ENCODE peak calls at places on chromosome 7, in nine cellular contexts. One of them, this sample, is unnamed.

GRCh38 chr7:97187067-97187466 is 69.6 kb downstream of the SDHAF3 start:
- DNase-seq in HCT116: no peak
- DNase-seq in skeletal muscle cell: peak
- DNase-seq in ovary: no peak
- DNase-seq in mammary epithelial cell: peak
- DNase-seq in A549: no peak
- DNase-seq in GM12864: no peak
- DNase-seq in adrenal gland: peak
- DNase-seq in WERI-Rb-1: peak
- DNase-seq in this sample: peak

GRCh38 chr7:136064627-136065237 is 87.6 kb upstream of the MTPN start:
- DNase-seq in HCT116: no peak
- DNase-seq in skeletal muscle cell: no peak
- DNase-seq in ovary: no peak
- DNase-seq in mammary epithelial cell: no peak
- DNase-seq in A549: no peak
- DNase-seq in GM12864: no peak
- DNase-seq in adrenal gland: no peak
- DNase-seq in WERI-Rb-1: no peak
- DNase-seq in this sample: no peak

GRCh38 chr7:2051708-2052656 is 180.8 kb downstream of the MAD1L1 start:
- DNase-seq in HCT116: no peak
- DNase-seq in skeletal muscle cell: no peak
- DNase-seq in ovary: no peak
- DNase-seq in mammary epithelial cell: no peak
- DNase-seq in A549: no peak
- DNase-seq in GM12864: no peak
- DNase-seq in adrenal gland: no peak
- DNase-seq in WERI-Rb-1: peak
- DNase-seq in this sample: no peak

GRCh38 chr7:112076309-112076708 is 129.9 kb downstream of the DOCK4 start:
- DNase-seq in HCT116: no peak
- DNase-seq in skeletal muscle cell: no peak
- DNase-seq in ovary: no peak
- DNase-seq in mammary epithelial cell: no peak
- DNase-seq in A549: no peak
- DNase-seq in GM12864: no peak
- DNase-seq in adrenal gland: no peak
- DNase-seq in WERI-Rb-1: no peak
- DNase-seq in this sample: no peak

GRCh38 chr7:33423646-33424020 is 294.3 kb downstream of the BBS9 start:
- DNase-seq in HCT116: peak
- DNase-seq in skeletal muscle cell: no peak
- DNase-seq in ovary: no peak
- DNase-seq in mammary epithelial cell: no peak
- DNase-seq in A549: peak
- DNase-seq in GM12864: peak
- DNase-seq in adrenal gland: no peak
- DNase-seq in WERI-Rb-1: peak
- DNase-seq in this sample: peak

GRCh38 chr7:157984914-157985163 is 602.8 kb downstream of the PTPRN2 start:
- DNase-seq in HCT116: no peak
- DNase-seq in skeletal muscle cell: no peak
- DNase-seq in ovary: no peak
- DNase-seq in mammary epithelial cell: no peak
- DNase-seq in A549: no peak
- DNase-seq in GM12864: no peak
- DNase-seq in adrenal gland: no peak
- DNase-seq in WERI-Rb-1: no peak
- DNase-seq in this sample: no peak

GRCh38 chr7:7934945-7935344 is 33.7 kb upstream of the GLCCI1 start:
- DNase-seq in HCT116: no peak
- DNase-seq in skeletal muscle cell: no peak
- DNase-seq in ovary: no peak
- DNase-seq in mammary epithelial cell: no peak
- DNase-seq in A549: no peak
- DNase-seq in GM12864: no peak
- DNase-seq in adrenal gland: no peak
- DNase-seq in WERI-Rb-1: no peak
- DNase-seq in this sample: no peak

GRCh38 chr7:41524861-41525260 is 178.0 kb downstream of the INHBA start:
- DNase-seq in HCT116: no peak
- DNase-seq in skeletal muscle cell: no peak
- DNase-seq in ovary: no peak
- DNase-seq in mammary epithelial cell: no peak
- DNase-seq in A549: no peak
- DNase-seq in GM12864: no peak
- DNase-seq in adrenal gland: no peak
- DNase-seq in WERI-Rb-1: no peak
- DNase-seq in this sample: no peak

DNA sequence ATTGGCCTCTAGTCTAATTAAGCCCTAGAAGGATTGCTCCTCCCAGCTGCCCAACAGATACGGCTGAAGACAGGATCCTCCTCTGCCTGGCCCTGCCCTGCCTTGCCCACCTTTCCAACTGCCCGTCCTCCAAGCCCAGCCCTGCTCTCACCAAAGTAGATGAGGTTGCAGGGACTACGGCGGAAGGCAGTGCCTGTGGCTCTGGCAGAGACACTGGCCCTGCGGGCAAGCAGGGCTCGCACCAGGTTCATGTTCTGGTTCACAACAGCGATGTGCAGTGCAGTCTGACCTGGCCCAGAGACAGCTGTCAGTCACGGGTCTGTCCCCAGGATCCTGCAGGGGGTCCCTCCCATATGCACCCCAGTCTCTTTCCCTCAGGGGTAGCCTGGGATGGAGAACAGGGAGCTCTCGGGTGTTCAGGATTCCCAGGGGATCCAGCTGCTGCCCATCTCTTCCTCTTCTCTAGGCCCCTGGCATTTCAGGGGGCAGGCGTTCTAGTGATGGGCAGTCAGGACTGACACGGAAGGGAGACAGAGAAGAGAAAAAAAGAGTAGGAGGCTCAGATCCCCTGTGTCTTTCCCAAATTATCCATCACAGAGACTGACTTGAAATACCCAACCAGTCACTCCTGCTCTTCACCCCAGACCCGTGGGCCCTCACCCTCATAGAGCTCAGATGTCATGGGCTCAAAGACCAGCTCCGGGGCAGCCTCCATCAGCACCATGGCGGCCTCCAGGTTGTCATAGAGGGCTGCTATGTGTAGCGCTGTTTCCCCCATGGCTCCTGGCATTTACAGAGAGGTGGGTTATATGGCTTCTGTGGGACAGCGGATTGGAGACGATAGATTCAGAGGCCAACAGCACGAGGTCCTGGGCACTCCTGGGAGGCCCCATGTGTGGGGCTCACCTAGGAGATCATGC is 8.3 kb downstream of the TRPV6 start:
- DNase-seq in HCT116: no peak
- DNase-seq in skeletal muscle cell: no peak
- DNase-seq in ovary: no peak
- DNase-seq in mammary epithelial cell: no peak
- DNase-seq in A549: no peak
- DNase-seq in GM12864: no peak
- DNase-seq in adrenal gland: no peak
- DNase-seq in WERI-Rb-1: no peak
- DNase-seq in this sample: no peak
- H3K4me3 ChIP-seq in HCT116: no peak
- H3K4me3 ChIP-seq in skeletal muscle cell: no peak
- H3K4me3 ChIP-seq in ovary: no peak
- H3K4me3 ChIP-seq in mammary epithelial cell: no peak
- H3K4me3 ChIP-seq in A549: no peak
- H3K4me3 ChIP-seq in GM12864: no peak
- H3K4me3 ChIP-seq in adrenal gland: no peak
- H3K4me3 ChIP-seq in WERI-Rb-1: no peak
- H3K4me3 ChIP-seq in this sample: no peak

DNA sequence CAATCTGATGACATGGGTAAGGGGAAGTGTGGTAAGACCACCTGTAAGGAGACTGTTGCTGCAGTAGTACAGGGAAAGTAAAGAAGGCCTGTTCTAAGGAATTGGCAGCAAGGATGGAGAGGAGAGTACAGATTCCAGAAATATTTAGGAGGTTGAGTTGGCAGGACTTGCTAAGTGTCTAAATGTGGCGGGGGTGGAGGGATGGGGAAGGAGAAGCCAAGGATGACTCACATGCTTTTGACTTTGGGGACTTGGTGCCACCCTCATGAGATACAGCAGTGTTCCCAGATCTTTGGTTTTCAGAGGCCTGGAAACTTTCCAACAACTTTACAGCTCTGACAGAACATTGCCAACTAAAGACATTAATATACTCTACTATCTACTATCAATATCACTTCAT is 45.4 kb downstream of the CDK6 start:
- DNase-seq in HCT116: no peak
- DNase-seq in skeletal muscle cell: no peak
- DNase-seq in ovary: no peak
- DNase-seq in mammary epithelial cell: peak
- DNase-seq in A549: no peak
- DNase-seq in GM12864: no peak
- DNase-seq in adrenal gland: peak
- DNase-seq in WERI-Rb-1: no peak
- DNase-seq in this sample: no peak
- H3K4me3 ChIP-seq in HCT116: no peak
- H3K4me3 ChIP-seq in skeletal muscle cell: no peak
- H3K4me3 ChIP-seq in ovary: no peak
- H3K4me3 ChIP-seq in mammary epithelial cell: no peak
- H3K4me3 ChIP-seq in A549: no peak
- H3K4me3 ChIP-seq in GM12864: no peak
- H3K4me3 ChIP-seq in adrenal gland: no peak
- H3K4me3 ChIP-seq in WERI-Rb-1: no peak
- H3K4me3 ChIP-seq in this sample: no peak

GRCh38 chr7:26103541-26104070 is 48.4 kb upstream of the NFE2L3 start:
- DNase-seq in HCT116: no peak
- DNase-seq in skeletal muscle cell: no peak
- DNase-seq in ovary: no peak
- DNase-seq in mammary epithelial cell: no peak
- DNase-seq in A549: no peak
- DNase-seq in GM12864: no peak
- DNase-seq in adrenal gland: no peak
- DNase-seq in WERI-Rb-1: no peak
- DNase-seq in this sample: no peak

GRCh38 chr7:26100940-26101339 is 51.1 kb upstream of the NFE2L3 start:
- DNase-seq in HCT116: no peak
- DNase-seq in skeletal muscle cell: no peak
- DNase-seq in ovary: no peak
- DNase-seq in mammary epithelial cell: no peak
- DNase-seq in A549: no peak
- DNase-seq in GM12864: no peak
- DNase-seq in adrenal gland: peak
- DNase-seq in WERI-Rb-1: no peak
- DNase-seq in this sample: no peak

GRCh38 chr7:26097837-26098668 is 53.9 kb upstream of the NFE2L3 start:
- DNase-seq in HCT116: no peak
- DNase-seq in skeletal muscle cell: no peak
- DNase-seq in ovary: no peak
- DNase-seq in mammary epithelial cell: no peak
- DNase-seq in A549: peak
- DNase-seq in GM12864: no peak
- DNase-seq in adrenal gland: no peak
- DNase-seq in WERI-Rb-1: no peak
- DNase-seq in this sample: no peak

GRCh38 chr7:26102176-26102575 is 49.8 kb upstream of the NFE2L3 start:
- DNase-seq in HCT116: no peak
- DNase-seq in skeletal muscle cell: no peak
- DNase-seq in ovary: no peak
- DNase-seq in mammary epithelial cell: no peak
- DNase-seq in A549: no peak
- DNase-seq in GM12864: no peak
- DNase-seq in adrenal gland: no peak
- DNase-seq in WERI-Rb-1: no peak
- DNase-seq in this sample: no peak

DNA sequence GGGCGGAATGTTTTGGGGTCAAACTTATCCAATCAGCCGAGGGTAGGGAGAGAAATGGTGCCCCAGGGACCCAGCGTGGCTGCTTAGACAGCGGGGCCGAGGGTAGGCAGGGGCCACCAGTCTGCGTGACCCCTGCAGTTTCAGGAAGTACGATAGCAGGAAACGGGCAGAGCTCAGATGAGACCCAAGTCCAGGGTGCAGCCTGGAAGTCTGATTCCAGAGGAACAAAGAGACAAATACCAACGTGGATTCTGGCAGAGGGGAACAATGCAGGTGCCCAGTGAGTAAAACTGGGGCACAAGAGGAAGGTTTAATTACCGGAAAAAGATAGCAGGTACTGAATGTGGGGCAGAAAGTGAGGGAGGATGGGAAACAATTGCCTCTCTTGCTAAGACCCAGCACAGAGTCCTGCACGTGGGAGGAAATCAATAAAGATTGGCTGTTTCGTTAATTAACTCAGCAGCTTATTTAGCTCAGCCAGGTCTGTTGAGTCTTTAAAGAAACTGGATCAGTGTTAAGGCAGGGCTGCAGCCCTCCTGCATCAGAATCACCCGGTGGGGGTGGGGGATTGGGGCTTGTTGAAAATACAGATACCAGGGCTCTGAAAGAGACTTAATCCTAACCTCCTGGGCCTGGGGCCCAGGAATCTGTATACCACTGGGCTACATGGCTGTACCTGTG is 50.4 kb upstream of the NFE2L3 start:
- DNase-seq in HCT116: no peak
- DNase-seq in skeletal muscle cell: no peak
- DNase-seq in ovary: no peak
- DNase-seq in mammary epithelial cell: no peak
- DNase-seq in A549: no peak
- DNase-seq in GM12864: no peak
- DNase-seq in adrenal gland: peak
- DNase-seq in WERI-Rb-1: peak
- DNase-seq in this sample: no peak
- H3K4me3 ChIP-seq in HCT116: no peak
- H3K4me3 ChIP-seq in skeletal muscle cell: no peak
- H3K4me3 ChIP-seq in ovary: no peak
- H3K4me3 ChIP-seq in mammary epithelial cell: no peak
- H3K4me3 ChIP-seq in A549: no peak
- H3K4me3 ChIP-seq in GM12864: peak
- H3K4me3 ChIP-seq in adrenal gland: peak
- H3K4me3 ChIP-seq in WERI-Rb-1: peak
- H3K4me3 ChIP-seq in this sample: no peak

GRCh38 chr7:27917119-27917518 is 177.2 kb downstream of the TAX1BP1 start:
- DNase-seq in HCT116: no peak
- DNase-seq in skeletal muscle cell: no peak
- DNase-seq in ovary: no peak
- DNase-seq in mammary epithelial cell: peak
- DNase-seq in A549: no peak
- DNase-seq in GM12864: no peak
- DNase-seq in adrenal gland: no peak
- DNase-seq in WERI-Rb-1: no peak
- DNase-seq in this sample: no peak

GRCh38 chr7:27917774-27918314 is 177.9 kb downstream of the TAX1BP1 start:
- DNase-seq in HCT116: no peak
- DNase-seq in skeletal muscle cell: no peak
- DNase-seq in ovary: no peak
- DNase-seq in mammary epithelial cell: peak
- DNase-seq in A549: peak
- DNase-seq in GM12864: no peak
- DNase-seq in adrenal gland: no peak
- DNase-seq in WERI-Rb-1: no peak
- DNase-seq in this sample: no peak

GRCh38 chr7:27916372-27916771 is 176.4 kb downstream of the TAX1BP1 start:
- DNase-seq in HCT116: peak
- DNase-seq in skeletal muscle cell: no peak
- DNase-seq in ovary: no peak
- DNase-seq in mammary epithelial cell: peak
- DNase-seq in A549: peak
- DNase-seq in GM12864: no peak
- DNase-seq in adrenal gland: no peak
- DNase-seq in WERI-Rb-1: no peak
- DNase-seq in this sample: no peak

GRCh38 chr7:27920281-27920946 is 180.5 kb downstream of the TAX1BP1 start:
- DNase-seq in HCT116: no peak
- DNase-seq in skeletal muscle cell: no peak
- DNase-seq in ovary: no peak
- DNase-seq in mammary epithelial cell: no peak
- DNase-seq in A549: no peak
- DNase-seq in GM12864: no peak
- DNase-seq in adrenal gland: no peak
- DNase-seq in WERI-Rb-1: no peak
- DNase-seq in this sample: no peak

DNA sequence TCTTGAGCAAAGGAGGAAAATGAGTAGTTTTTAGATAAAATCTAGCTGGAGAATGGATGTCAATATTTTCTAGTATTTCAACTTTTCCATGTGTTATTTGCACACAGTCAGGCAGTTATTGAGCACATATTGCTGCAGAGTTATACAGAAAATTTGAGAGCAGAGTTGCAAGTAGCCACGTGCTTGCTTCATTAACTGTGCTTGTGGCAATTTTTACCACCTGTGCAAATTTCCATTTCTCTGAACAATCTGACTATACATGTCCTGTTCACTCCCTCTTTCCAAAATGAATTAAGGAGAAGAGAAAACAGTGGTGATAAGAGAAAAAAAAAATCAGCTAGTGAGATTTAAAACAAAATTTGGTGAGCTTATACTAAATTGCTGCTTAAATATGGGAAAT is 178.5 kb downstream of the TAX1BP1 start:
- DNase-seq in HCT116: no peak
- DNase-seq in skeletal muscle cell: no peak
- DNase-seq in ovary: no peak
- DNase-seq in mammary epithelial cell: no peak
- DNase-seq in A549: no peak
- DNase-seq in GM12864: no peak
- DNase-seq in adrenal gland: no peak
- DNase-seq in WERI-Rb-1: no peak
- DNase-seq in this sample: no peak
- H3K4me3 ChIP-seq in HCT116: no peak
- H3K4me3 ChIP-seq in skeletal muscle cell: no peak
- H3K4me3 ChIP-seq in ovary: no peak
- H3K4me3 ChIP-seq in mammary epithelial cell: no peak
- H3K4me3 ChIP-seq in A549: no peak
- H3K4me3 ChIP-seq in GM12864: no peak
- H3K4me3 ChIP-seq in adrenal gland: no peak
- H3K4me3 ChIP-seq in WERI-Rb-1: no peak
- H3K4me3 ChIP-seq in this sample: no peak

This sample was measured in BE2C.